ENCODE peak calls at places on chromosomes 2 and 18, in ten cellular contexts. A is MM.1S, I is mammary epithelial cell, J is hepatocyte, R is GM23338, M is PC-9, F is GM23248, C is HCT116, X is neural progenitor cell, L is H1. V is an unnamed sample.

GRCh38 chr2:195473802-195474201 is 183.2 kb upstream of the SLC39A10 start:
- DNase-seq in X (no peak), C (no peak), M (no peak), F (no peak), A (no peak), L (no peak), I (no peak), R (no peak), J (no peak), V (no peak)

GRCh38 chr2:232884549-232885263 is 14.6 kb downstream of the SNORC start:
- DNase-seq in L (no peak), J (no peak), R (no peak), C (no peak), M (no peak), X (no peak), A (no peak), F (no peak), I (no peak), V (no peak)

GRCh38 chr2:41194235-41194634 is 742.3 kb upstream of the SLC8A1 start:
- DNase-seq in J (no peak), M (no peak), I (no peak), C (no peak), L (no peak), A (no peak), R (no peak), F (peak; percentile 4), X (no peak), V (peak; percentile 2)

GRCh38 chr2:169712791-169713227 is 18.5 kb downstream of the PHOSPHO2 start:
- DNase-seq in R (no peak), M (no peak), F (no peak), J (peak; percentile 70), L (no peak), I (no peak), A (no peak), C (no peak), X (no peak), V (no peak)

GRCh38 chr2:79512442-79513401 is at the start of gene CTNNA2:
- DNase-seq in M (peak; percentile 39), R (peak; percentile 92), I (no peak), J (peak; percentile 91), X (peak; percentile 98), L (peak; percentile 89), F (peak; percentile 24), C (no peak), A (peak; percentile 91), V (peak; percentile 77)

GRCh38 chr2:230218411-230218810 is 1.4 kb downstream of the SP110 start:
- DNase-seq in A (no peak), J (no peak), C (no peak), R (no peak), L (no peak), M (no peak), F (peak; percentile 2), X (no peak), I (no peak), V (no peak)

GRCh38 chr2:226286916-226287315 is 512.7 kb downstream of the IRS1 start:
- DNase-seq in C (no peak), X (no peak), F (no peak), L (no peak), I (no peak), A (no peak), M (no peak), J (no peak), R (no peak), V (no peak)

GRCh38 chr2:199851886-199852285 is 894 bp upstream of the FTCDNL1 start:
- DNase-seq in R (no peak), C (no peak), A (no peak), L (no peak), I (no peak), F (no peak), X (no peak), J (no peak), M (no peak), V (no peak)

GRCh38 chr2:102761763-102762162 is at the start of gene TMEM182:
- DNase-seq in R (no peak), J (no peak), L (no peak), X (no peak), F (no peak), M (no peak), A (no peak), C (no peak), I (no peak), V (no peak)

GRCh38 chr18:40607741-40608140 is 1347.3 kb upstream of the PIK3C3 start:
- DNase-seq in J (no peak), R (no peak), M (no peak), L (no peak), C (no peak), I (no peak), X (no peak), A (no peak), F (no peak), V (no peak)

GRCh38 chr2:181780159-181781081 is 100.1 kb upstream of the NEUROD1 start:
- DNase-seq in L (no peak), R (no peak), I (no peak), M (peak; percentile 25), F (no peak), J (no peak), A (no peak), X (no peak), C (no peak), V (peak; percentile 95)

GRCh38 chr18:75879196-75879595 is 451.7 kb upstream of the SMIM21 start:
- DNase-seq in J (no peak), R (no peak), M (no peak), F (peak; percentile 0), L (no peak), A (no peak), X (no peak), I (no peak), C (no peak), V (no peak)

GRCh38 chr2:4338345-4338744 is 635.0 kb downstream of the DCDC2C start:
- DNase-seq in L (no peak), J (no peak), A (no peak), I (no peak), F (no peak), X (no peak), M (no peak), C (no peak), R (no peak), V (no peak)

GRCh38 chr2:12034303-12034861 is 287.9 kb downstream of the LPIN1 start:
- DNase-seq in F (no peak), M (no peak), L (no peak), X (no peak), I (no peak), J (no peak), A (no peak), R (no peak), C (no peak), V (no peak)
- H3K4me3 ChIP-seq in F (no peak overlapping the region), M (no peak overlapping the region), L (no peak overlapping the region), X (no peak overlapping the region), I (no peak overlapping the region), J (no peak overlapping the region), A (no peak overlapping the region), R (no peak overlapping the region), C (no peak overlapping the region), V (no peak overlapping the region)

GRCh38 chr2:219509780-219510511 is 4.3 kb upstream of the ASIC4 start:
- DNase-seq in R (peak; percentile 93), F (peak; percentile 79), J (peak; percentile 82), X (peak; percentile 88), I (no peak), L (peak; percentile 91), C (no peak), M (peak; percentile 50), A (no peak), V (peak; percentile 72)
- TF ChIP-seq EZH2 in R (no peak), F (no peak), J (no peak), X (no peak), I (no peak), L (peak; percentile 22), C (no peak), M (no peak), A (no peak), V (no peak)

DNA sequence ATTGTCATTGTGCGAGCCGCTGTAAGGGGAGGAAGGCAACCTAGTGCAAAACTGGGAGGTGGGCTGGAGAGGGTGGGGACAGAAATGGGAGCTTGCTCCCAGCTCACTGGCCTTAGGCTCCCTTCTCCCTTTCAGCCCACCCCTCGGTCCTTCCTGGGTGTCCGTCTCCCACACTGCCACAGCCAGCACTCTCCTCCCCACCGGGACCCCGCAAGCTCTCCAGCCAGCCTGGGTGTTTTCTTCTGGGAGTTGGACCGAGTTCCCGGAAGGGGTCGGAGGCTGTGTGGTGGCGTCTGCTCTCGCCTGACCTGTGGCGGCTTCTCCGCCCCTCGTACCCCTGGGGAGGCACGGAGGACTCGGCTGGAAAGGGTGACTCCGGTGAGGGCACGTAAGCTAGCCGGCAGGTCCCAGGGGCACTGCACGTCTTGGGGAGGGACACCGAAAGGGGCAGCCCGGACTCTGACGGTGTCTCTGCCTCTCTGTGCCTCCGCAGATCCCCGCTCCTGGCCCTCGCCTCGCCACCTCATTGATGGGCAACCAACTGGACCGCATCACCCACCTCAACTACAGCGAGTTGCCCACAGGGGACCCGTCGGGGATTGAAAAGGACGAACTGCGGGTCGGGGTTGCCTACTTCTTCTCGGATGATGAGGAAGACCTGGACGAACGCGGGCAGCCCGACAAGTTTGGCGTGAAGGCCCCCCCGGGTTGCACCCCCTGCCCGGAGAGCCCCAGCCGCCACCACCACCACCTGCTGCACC is 1.1 kb downstream of the LRATD1 start:
- DNase-seq in X (peak; percentile 29), R (peak; percentile 11), J (peak; percentile 10), A (no peak), L (peak; percentile 59), F (no peak), C (no peak), M (no peak), I (no peak), V (no peak)
- H3K4me3 ChIP-seq in X (peak overlapping the region; percentile 69), R (peak overlapping the region; percentile 77), J (peak overlapping the region; percentile 47), A (no peak overlapping the region), L (peak overlapping the region; percentile 62), F (peak overlapping the region; percentile 77), C (no peak overlapping the region), M (peak overlapping the region; percentile 52), I (peak overlapping the region; percentile 59), V (no peak overlapping the region)

DNA sequence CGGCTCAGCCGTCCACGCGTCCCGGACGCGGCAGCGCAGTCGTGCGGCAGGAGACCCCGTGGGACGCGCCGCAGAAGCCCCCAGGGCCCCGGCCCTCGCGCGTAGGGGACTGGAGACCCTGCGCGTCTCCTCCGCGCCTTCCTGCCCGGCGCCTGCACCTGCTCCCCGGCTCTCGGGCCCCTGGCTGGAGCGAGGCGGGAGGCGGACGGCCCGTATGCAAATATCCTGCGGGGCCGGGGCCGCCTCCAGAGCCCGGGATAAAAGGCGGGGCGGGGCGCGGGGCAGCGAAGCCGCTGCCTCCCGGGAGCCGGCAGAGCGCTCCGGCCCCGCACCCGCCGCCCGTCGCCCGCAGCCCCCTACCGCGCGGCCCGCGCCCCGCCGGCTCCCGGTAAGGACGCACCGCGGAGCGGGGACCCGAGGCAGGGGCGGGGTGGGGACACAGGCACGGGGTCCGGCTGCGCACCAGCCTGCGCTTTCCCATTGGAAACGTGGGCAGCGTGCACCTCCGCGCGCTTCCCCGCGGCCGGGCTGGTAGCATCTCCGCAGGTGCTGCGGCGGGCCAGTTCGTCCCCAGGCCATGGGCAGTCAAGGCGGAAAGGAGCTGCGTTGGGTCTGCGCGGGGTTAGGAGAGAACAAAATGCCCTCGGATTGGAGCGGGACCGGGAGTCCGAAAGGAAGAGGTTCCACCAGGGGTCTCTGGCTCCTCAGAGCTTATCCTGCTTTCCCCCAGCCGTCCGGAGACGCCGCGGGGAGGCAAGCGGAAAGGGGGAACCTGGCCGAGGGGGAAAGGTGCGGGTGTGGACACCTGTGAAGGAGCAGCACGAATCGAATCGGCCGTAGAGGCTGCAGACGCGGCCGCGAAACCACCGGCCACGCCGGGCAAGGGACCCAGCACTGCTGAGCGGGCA is at the start of gene ATP6V1C2:
- DNase-seq in C (no peak), R (peak; percentile 85), I (no peak), L (peak; percentile 78), J (peak; percentile 65), X (peak; percentile 91), F (peak; percentile 26), M (peak; percentile 61), A (peak; percentile 85), V (no peak)
- TF ChIP-seq EZH2 in C (peak; percentile 68), R (peak; percentile 58), I (peak; percentile 86), L (peak; percentile 69), J (peak; percentile 96), X (peak; percentile 76), F (peak; percentile 92), M (peak; percentile 96), A (no peak), V (peak; percentile 77)

V was measured in A673.